ENCODE peak calls at places on chromosomes 4 and X, in nine cellular contexts. C is IMR-90; H is uterus; G is breast epithelium; I is transverse colon; D is MM.1S; E is PC-3; A is iPS DF 6.9; Q is CD8-positive, alpha-beta memory T cell. R is an unnamed sample. For H3K9me3, the result is how much of the 10 kb centered on the place peaks cover.

GRCh38 chrX:103356023-103356798 is at the start of gene TCEAL9:
- DNase-seq in C (peak), H (peak), G (peak), I (peak), D (no peak), E (peak), A (no peak), Q (peak), R (no peak)

GRCh38 chr4:143771269-143771668 is 70.8 kb upstream of the FREM3 start:
- DNase-seq in C (no peak), H (no peak), G (no peak), I (no peak), D (no peak), E (no peak), A (no peak), Q (no peak), R (no peak)

GRCh38 chr4:180363817-180364216 is 1879.4 kb upstream of the TENM3 start:
- DNase-seq in C (no peak), H (no peak), G (no peak), I (no peak), D (no peak), E (peak), A (no peak), Q (no peak), R (no peak)

GRCh38 chr4:47551682-47552081 is 66.6 kb downstream of the ATP10D start:
- DNase-seq in C (peak), H (no peak), G (no peak), I (no peak), D (no peak), E (peak), A (no peak), Q (no peak), R (no peak)

GRCh38 chrX:86148024-86148511 is at the start of gene DACH2:
- DNase-seq in C (peak), H (peak), G (peak), I (peak), D (peak), E (peak), A (peak), Q (peak), R (peak)

GRCh38 chrX:48580662-48581061 is 6.4 kb downstream of the RBM3 start:
- DNase-seq in C (no peak), H (no peak), G (no peak), I (no peak), D (no peak), E (peak), A (no peak), Q (no peak), R (no peak)

GRCh38 chrX:18151661-18152060 is 69.0 kb downstream of the BEND2 start:
- DNase-seq in C (no peak), H (no peak), G (no peak), I (no peak), D (no peak), E (no peak), A (no peak), Q (no peak), R (no peak)

GRCh38 chr4:37422638-37423037 is 178.1 kb downstream of the NWD2 start:
- DNase-seq in C (no peak), H (no peak), G (no peak), I (no peak), D (no peak), E (no peak), A (no peak), Q (no peak), R (no peak)

GRCh38 chr4:148854203-148854602 is 412.0 kb upstream of the NR3C2 start:
- DNase-seq in C (no peak), H (no peak), G (no peak), I (no peak), D (no peak), E (no peak), A (no peak), Q (no peak), R (no peak)

GRCh38 chrX:39445336-39445735 is 644.1 kb downstream of the MID1IP1 start:
- DNase-seq in C (no peak), H (no peak), G (no peak), I (peak), D (peak), E (peak), A (peak), Q (peak), R (peak)

GRCh38 chr4:89752932-89753598 is 83.9 kb downstream of the SNCA start:
- DNase-seq in C (peak), H (peak), G (no peak), I (no peak), D (no peak), E (no peak), A (no peak), Q (no peak), R (no peak)

GRCh38 chrX:16733013-16733412 is 13.6 kb downstream of the SYAP1 start:
- DNase-seq in C (no peak), H (no peak), G (no peak), I (no peak), D (no peak), E (no peak), A (no peak), Q (no peak), R (no peak)

GRCh38 chrX:99078301-99078700 is 1331.8 kb downstream of the PCDH19 start:
- DNase-seq in C (no peak), H (no peak), G (no peak), I (no peak), D (no peak), E (no peak), A (no peak), Q (no peak), R (no peak)

GRCh38 chr4:74967324-74967723 is 34.4 kb downstream of the PARM1 start:
- DNase-seq in C (no peak), H (no peak), G (no peak), I (no peak), D (no peak), E (no peak), A (no peak), Q (no peak), R (no peak)

GRCh38 chrX:115533485-115533884 is 27.5 kb upstream of the PLS3 start:
- DNase-seq in C (peak), H (no peak), G (no peak), I (no peak), D (no peak), E (no peak), A (no peak), Q (no peak), R (no peak)

GRCh38 chrX:70479197-70479969 is 34.7 kb downstream of the DLG3 start:
- DNase-seq in C (peak), H (no peak), G (no peak), I (peak), D (no peak), E (peak), A (no peak), Q (no peak), R (no peak)

GRCh38 chrX:101550825-101551767 is 749 bp downstream of the ARMCX1 start:
- DNase-seq in C (peak), H (peak), G (no peak), I (no peak), D (no peak), E (no peak), A (no peak), Q (peak), R (no peak)

GRCh38 chr4:119693127-119693526 is 64.5 kb upstream of the PDE5A start:
- DNase-seq in C (peak), H (no peak), G (no peak), I (no peak), D (no peak), E (no peak), A (no peak), Q (no peak), R (no peak)

DNA sequence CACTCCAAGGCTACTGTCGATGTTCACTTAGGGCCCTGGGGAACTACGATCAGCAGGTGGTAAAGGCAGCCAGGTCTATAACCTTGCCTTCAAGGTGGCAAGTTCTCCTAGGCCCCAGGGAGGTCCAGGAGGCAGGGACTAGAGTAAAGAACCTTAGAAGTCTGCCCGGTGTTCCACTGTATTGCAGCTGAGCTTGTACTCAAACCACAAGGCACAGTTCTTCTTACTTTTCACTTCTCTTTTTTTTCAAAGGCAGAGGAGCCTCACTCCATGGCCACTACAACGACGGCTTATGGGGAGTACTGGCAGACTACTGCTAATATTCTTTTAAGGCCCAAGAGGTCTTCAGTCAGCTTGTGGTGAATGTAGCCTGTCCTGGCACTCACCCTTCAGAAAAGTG is 78.8 kb upstream of the GPR174 start:
- DNase-seq in C (no peak), H (no peak), G (no peak), I (peak), D (peak), E (no peak), A (no peak), Q (no peak), R (no peak)
- H3K9me3 ChIP-seq in C (under half), H (under half), G (under half), I (under half), D (under half), E (under half), A (under half), Q (under half), R (under half)

DNA sequence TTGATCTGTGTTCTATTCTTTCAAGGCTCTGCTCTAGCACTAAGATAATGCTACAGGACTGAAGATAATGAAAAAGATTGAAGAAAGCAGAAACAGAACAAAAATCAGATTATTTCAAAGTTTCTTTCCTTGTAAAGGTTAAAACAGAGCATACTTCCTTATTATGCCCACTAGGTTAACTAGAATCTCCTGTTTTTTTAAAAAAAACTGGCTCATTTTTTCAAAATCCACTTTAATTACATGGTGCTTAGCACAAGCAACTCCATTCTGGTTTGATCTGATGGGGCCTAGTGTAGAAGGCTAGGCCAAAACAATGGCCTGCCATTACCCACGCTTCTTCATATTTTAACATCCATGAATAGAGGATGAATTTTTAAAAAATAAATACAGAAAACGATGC is 1.2 kb upstream of the UBA6 start:
- DNase-seq in C (no peak), H (no peak), G (no peak), I (no peak), D (no peak), E (no peak), A (no peak), Q (no peak), R (no peak)
- H3K4me3 ChIP-seq in C (no peak), H (peak), G (no peak), I (peak), D (peak), E (peak), A (no peak), Q (peak), R (peak)

GRCh38 chrX:57674861-57675260 is 5.2 kb downstream of the NLRP2B start:
- DNase-seq in C (no peak), H (no peak), G (no peak), I (no peak), D (no peak), E (no peak), A (no peak), Q (no peak), R (no peak)
- H3K9me3 ChIP-seq in C (under half), H (under half), G (under half), I (under half), D (under half), E (under half), A (under half), Q (under half), R (under half)

DNA sequence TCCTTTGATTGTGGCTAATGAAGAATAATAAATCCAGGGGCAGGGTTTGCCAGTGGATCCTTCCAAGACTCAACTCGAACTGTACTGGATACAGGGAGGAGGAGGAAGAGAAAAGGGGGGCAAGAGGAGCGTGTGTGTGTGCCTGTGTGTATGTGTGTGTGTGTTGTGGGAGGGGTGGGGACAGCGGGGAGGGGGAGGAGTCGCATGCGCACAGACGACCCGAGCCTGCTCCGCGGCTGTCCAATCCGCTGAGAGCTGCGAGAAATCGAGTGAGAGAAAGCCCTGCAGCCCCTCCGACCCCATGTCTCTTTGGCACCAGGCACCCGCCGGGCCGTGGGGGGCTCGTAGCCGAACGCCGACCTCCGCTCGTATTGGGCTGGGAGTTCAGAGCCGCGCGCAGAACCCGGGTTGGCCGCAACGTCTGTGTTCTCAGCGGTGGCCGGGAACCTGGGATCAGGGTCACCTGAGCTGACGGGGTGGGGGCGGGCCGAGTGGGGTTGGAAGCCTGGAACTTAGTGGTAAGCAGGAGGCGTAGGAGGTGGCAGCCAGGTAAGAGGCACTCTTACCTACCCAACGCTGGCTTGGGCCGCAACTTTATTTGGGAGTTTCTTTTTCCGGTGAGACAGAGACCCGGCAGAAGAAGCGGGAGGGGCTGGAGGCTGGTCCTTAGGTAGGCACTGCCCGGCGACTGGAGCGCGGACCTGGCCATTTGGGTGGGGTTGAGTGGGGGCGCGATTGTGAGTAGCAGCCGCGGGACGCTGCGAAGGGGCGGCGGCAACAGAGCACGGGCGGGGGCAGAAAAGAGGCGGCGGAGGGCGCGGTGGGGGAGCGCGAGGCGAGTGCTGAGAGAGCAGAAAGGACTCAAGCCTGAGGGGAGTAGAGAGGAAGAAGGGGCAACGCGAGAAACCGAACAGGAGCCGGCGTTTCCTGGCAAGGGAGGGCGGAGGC is 566 bp upstream of the POU4F2 start:
- DNase-seq in C (no peak), H (no peak), G (no peak), I (no peak), D (no peak), E (no peak), A (no peak), Q (no peak), R (no peak)
- H3K4me3 ChIP-seq in C (no peak), H (peak), G (peak), I (no peak), D (no peak), E (no peak), A (peak), Q (no peak), R (no peak)

GRCh38 chr4:61760820-61761219 is 560.7 kb downstream of the ADGRL3 start:
- DNase-seq in C (no peak), H (no peak), G (no peak), I (no peak), D (no peak), E (no peak), A (no peak), Q (no peak), R (no peak)

GRCh38 chr4:61762722-61763627 is 562.8 kb downstream of the ADGRL3 start:
- DNase-seq in C (no peak), H (no peak), G (no peak), I (no peak), D (no peak), E (no peak), A (no peak), Q (no peak), R (no peak)

GRCh38 chr4:61763682-61764081 is 563.6 kb downstream of the ADGRL3 start:
- DNase-seq in C (no peak), H (no peak), G (no peak), I (no peak), D (no peak), E (no peak), A (no peak), Q (no peak), R (no peak)
- H3K9me3 ChIP-seq in C (under half), H (under half), G (under half), I (under half), D (under half), E (under half), A (under half), Q (under half), R (under half)

DNA sequence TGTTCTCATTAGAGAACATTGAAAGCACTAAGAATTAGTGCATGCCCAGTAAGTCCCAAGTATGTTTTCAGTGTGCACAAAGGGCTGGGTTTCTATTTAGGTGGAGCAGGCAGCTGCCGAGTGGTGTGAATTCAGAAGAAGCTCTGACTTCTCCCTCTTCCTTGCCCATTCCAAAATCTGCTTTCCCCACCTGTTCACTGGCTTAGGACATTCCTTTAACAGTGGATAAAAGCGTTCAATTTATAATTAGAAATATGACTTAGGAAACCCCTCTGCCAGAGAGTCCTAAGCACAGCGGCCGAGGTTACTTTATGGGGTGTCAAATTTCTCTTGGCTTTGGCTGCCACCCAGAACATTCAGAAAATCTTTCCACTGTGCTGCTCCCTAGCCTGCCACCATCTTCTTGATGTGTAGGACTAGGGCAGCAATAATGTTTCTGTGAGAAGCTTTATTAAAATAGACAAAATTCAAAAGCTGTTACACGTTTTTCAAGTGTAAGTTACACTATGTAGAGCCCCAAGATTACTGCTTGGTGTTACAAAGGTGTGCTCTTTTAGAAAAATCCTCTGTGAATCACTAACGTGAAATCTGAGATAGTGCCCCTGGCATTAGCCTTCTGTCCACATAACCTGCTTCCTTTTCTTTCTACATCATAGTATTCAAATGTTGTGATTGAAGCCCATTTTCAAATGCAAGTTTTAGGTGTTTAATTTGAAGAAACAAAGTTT is 191.6 kb upstream of the ANKRD50 start:
- DNase-seq in C (peak), H (no peak), G (no peak), I (no peak), D (no peak), E (peak), A (no peak), Q (no peak), R (no peak)
- H3K4me3 ChIP-seq in C (peak), H (peak), G (peak), I (no peak), D (no peak), E (peak), A (no peak), Q (no peak), R (no peak)

GRCh38 chrX:136209016-136209738 is 42.0 kb downstream of the MAP7D3 start:
- DNase-seq in C (peak), H (peak), G (no peak), I (peak), D (peak), E (peak), A (no peak), Q (peak), R (peak)
- H3K9me3 ChIP-seq in C (under half), H (under half), G (under half), I (under half), D (under half), E (under half), A (under half), Q (under half), R (under half)

GRCh38 chr4:176499518-176499917 is 179.8 kb downstream of the SPCS3 start:
- DNase-seq in C (peak), H (no peak), G (no peak), I (no peak), D (no peak), E (peak), A (no peak), Q (no peak), R (no peak)
- H3K4me3 ChIP-seq in C (no peak), H (no peak), G (no peak), I (no peak), D (no peak), E (peak), A (no peak), Q (no peak), R (no peak)

R was measured in CD4-positive, CD25-positive, alpha-beta regulatory T cell.